ENCODE peak calls at places on chromosomes 12 and 14, in nine cellular contexts. J, I, E, W, U, M, N, X and R are unnamed samples.

GRCh38 chr12:20472089-20472488 is 103.8 kb downstream of the PDE3A start:
- DNase-seq in J (no peak), I (no peak), E (no peak), W (no peak), U (no peak), M (no peak), N (peak; percentile 86), X (no peak), R (no peak)

GRCh38 chr14:89549381-89550102 is 132.5 kb upstream of the FOXN3 start:
- DNase-seq in J (no peak), I (no peak), E (no peak), W (no peak), U (no peak), M (no peak), N (no peak), X (no peak), R (no peak)

GRCh38 chr12:68746572-68747180 is 700 bp downstream of the SLC35E3 start:
- DNase-seq in J (peak; percentile 76), I (peak; percentile 40), E (peak; percentile 45), W (peak; percentile 40), U (no peak), M (no peak), N (peak; percentile 73), X (peak; percentile 91), R (peak; percentile 52)

GRCh38 chr14:49218436-49219092 is 367.6 kb downstream of the RPS29 start:
- DNase-seq in J (no peak), I (no peak), E (no peak), W (no peak), U (no peak), M (no peak), N (no peak), X (peak; percentile 27), R (no peak)

GRCh38 chr12:115012861-115013667 is 329.1 kb upstream of the TBX3 start:
- DNase-seq in J (peak; percentile 52), I (no peak), E (no peak), W (peak; percentile 21), U (no peak), M (no peak), N (no peak), X (no peak), R (peak; percentile 11)

GRCh38 chr12:95418142-95418541 is 55.8 kb upstream of the METAP2 start:
- DNase-seq in J (no peak), I (peak; percentile 28), E (no peak), W (no peak), U (no peak), M (no peak), N (no peak), X (no peak), R (no peak)

GRCh38 chr14:33551963-33552362 is 398.9 kb downstream of the EGLN3 start:
- DNase-seq in J (no peak), I (no peak), E (no peak), W (no peak), U (no peak), M (no peak), N (no peak), X (no peak), R (peak; percentile 13)

GRCh38 chr12:122022393-122023338 is 982 bp downstream of the BCL7A start:
- DNase-seq in J (peak; percentile 67), I (no peak), E (no peak), W (peak; percentile 32), U (no peak), M (no peak), N (no peak), X (peak; percentile 62), R (peak; percentile 92)

GRCh38 chr12:43737646-43738045 is 20.9 kb downstream of the PUS7L start:
- DNase-seq in J (no peak), I (no peak), E (no peak), W (no peak), U (no peak), M (no peak), N (no peak), X (peak; percentile 67), R (no peak)

GRCh38 chr14:85701116-85701515 is 171.2 kb downstream of the FLRT2 start:
- DNase-seq in J (no peak), I (no peak), E (no peak), W (no peak), U (no peak), M (no peak), N (no peak), X (no peak), R (no peak)

GRCh38 chr12:50197297-50197727 is 30.1 kb upstream of the CERS5 start:
- DNase-seq in J (no peak), I (no peak), E (no peak), W (no peak), U (no peak), M (no peak), N (peak; percentile 48), X (peak; percentile 40), R (no peak)

GRCh38 chr14:34794941-34795340 is 80.2 kb downstream of the BAZ1A start:
- DNase-seq in J (no peak), I (no peak), E (no peak), W (no peak), U (no peak), M (no peak), N (no peak), X (peak; percentile 7), R (no peak)

GRCh38 chr12:69066420-69067373 is 133.7 kb upstream of the CPM start:
- DNase-seq in J (no peak), I (no peak), E (no peak), W (no peak), U (no peak), M (no peak), N (no peak), X (no peak), R (no peak)

GRCh38 chr12:81610955-81611889 is 147.9 kb downstream of the PPFIA2 start:
- DNase-seq in J (no peak), I (no peak), E (no peak), W (no peak), U (peak; percentile 29), M (no peak), N (peak; percentile 2), X (peak; percentile 35), R (peak; percentile 18)

GRCh38 chr12:8742501-8742900 is 44.7 kb downstream of the RIMKLB start:
- DNase-seq in J (no peak), I (no peak), E (peak; percentile 39), W (no peak), U (no peak), M (no peak), N (no peak), X (peak; percentile 82), R (no peak)

GRCh38 chr12:73678335-73678734 is 859.3 kb upstream of the ATXN7L3B start:
- DNase-seq in J (no peak), I (no peak), E (peak; percentile 89), W (no peak), U (no peak), M (no peak), N (no peak), X (no peak), R (no peak)

GRCh38 chr12:4286228-4286627 is 12.7 kb downstream of the CCND2 start:
- DNase-seq in J (no peak), I (no peak), E (no peak), W (no peak), U (no peak), M (no peak), N (no peak), X (no peak), R (peak; percentile 53)

GRCh38 chr12:122513660-122514059 is 12.9 kb upstream of the ZCCHC8 start:
- DNase-seq in J (no peak), I (no peak), E (no peak), W (no peak), U (no peak), M (no peak), N (no peak), X (no peak), R (no peak)

GRCh38 chr14:38623661-38624060 is 367.8 kb upstream of the CLEC14A start:
- DNase-seq in J (no peak), I (no peak), E (no peak), W (no peak), U (no peak), M (no peak), N (no peak), X (peak; percentile 67), R (no peak)

GRCh38 chr14:63454863-63455622 is 88.1 kb downstream of the PPP2R5E start:
- DNase-seq in J (no peak), I (peak; percentile 18), E (no peak), W (no peak), U (no peak), M (no peak), N (no peak), X (peak; percentile 49), R (no peak)

GRCh38 chr12:57765003-57765697 is 1.7 kb downstream of the CYP27B1 start:
- DNase-seq in J (peak; percentile 63), I (no peak), E (no peak), W (peak; percentile 34), U (peak; percentile 87), M (no peak), N (peak; percentile 44), X (peak; percentile 69), R (peak; percentile 91)
- H3K4me3 ChIP-seq in J (peak overlapping the region; percentile 51), I (peak overlapping the region; percentile 43), E (no peak overlapping the region), W (peak overlapping the region; percentile 62), U (peak overlapping the region; percentile 55), M (peak overlapping the region; percentile 63), N (peak overlapping the region; percentile 23), X (peak overlapping the region; percentile 65), R (peak overlapping the region; percentile 48)

DNA sequence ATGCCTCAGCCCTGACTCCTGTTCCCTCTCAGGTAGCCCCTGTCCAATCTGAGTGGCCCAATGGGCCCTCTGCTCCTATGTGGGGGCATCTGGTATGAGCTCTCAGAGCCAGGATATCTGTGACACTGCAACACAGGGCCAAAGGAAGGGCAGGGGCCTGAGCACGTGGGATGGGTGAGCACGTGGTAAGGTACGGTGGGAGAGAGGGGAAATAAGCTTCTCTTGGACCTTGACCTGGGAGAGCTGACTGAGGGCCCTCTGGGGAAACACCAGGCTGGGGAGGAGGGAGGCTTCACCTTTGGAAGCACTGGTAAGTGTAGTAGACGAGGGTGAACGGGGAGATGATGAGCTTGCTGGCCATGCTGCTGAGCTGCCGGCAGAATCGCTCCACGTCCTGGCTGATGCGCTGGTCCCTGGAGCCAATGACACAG is 6.7 kb downstream of the ABCD4 start:
- DNase-seq in J (no peak), I (no peak), E (no peak), W (no peak), U (no peak), M (no peak), N (no peak), X (no peak), R (no peak)
- H3K36me3 ChIP-seq in J (peaks cover 82% of the 10 kb centered on the region), I (peaks cover 57% of the 10 kb centered on the region), E (peaks cover 37% of the 10 kb centered on the region), W (peaks cover 72% of the 10 kb centered on the region), U (peaks cover 42% of the 10 kb centered on the region), M (no peaks in the 10 kb centered on the region), N (peaks cover 49% of the 10 kb centered on the region), X (peaks cover 9% of the 10 kb centered on the region), R (peaks cover 38% of the 10 kb centered on the region)

GRCh38 chr14:105952826-105953225 is 426.4 kb downstream of the TMEM121 start:
- DNase-seq in J (no peak), I (no peak), E (no peak), W (no peak), U (no peak), M (no peak), N (no peak), X (no peak), R (no peak)
- H3K27me3 ChIP-seq in J (peaks cover 3% of the 10 kb centered on the region), I (no peaks in the 10 kb centered on the region), E (no peaks in the 10 kb centered on the region), W (peaks cover 54% of the 10 kb centered on the region), U (peaks cover 4% of the 10 kb centered on the region), M (no peaks in the 10 kb centered on the region), N (no peaks in the 10 kb centered on the region), X (no peaks in the 10 kb centered on the region), R (no peaks in the 10 kb centered on the region)

DNA sequence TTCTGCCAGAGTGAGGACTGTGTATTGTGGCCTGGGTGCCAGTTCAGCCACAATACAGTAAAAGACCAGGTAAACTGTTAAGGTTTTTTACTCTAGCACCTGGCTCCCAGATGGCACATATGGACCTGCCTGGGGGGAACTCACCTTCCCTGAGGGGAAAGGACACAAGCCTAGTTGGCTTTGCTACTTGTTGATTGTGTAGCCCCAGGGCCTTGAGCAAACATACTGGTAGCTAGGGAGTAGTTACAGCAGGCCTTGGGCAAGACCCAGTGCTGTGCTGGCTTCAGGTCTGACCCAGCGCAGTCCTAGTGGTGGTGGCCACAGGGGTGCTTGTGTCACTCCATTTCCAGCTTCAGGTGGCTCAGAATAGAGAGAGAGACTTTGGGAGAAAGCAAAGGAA is 216.4 kb downstream of the KLHL28 start:
- DNase-seq in J (no peak), I (no peak), E (no peak), W (no peak), U (no peak), M (no peak), N (no peak), X (no peak), R (no peak)
- H3K4me3 ChIP-seq in J (no peak overlapping the region), I (no peak overlapping the region), E (no peak overlapping the region), W (no peak overlapping the region), U (no peak overlapping the region), M (no peak overlapping the region), N (no peak overlapping the region), X (no peak overlapping the region), R (no peak overlapping the region)